ENCODE peak calls at places on chromosome 6, in seven cellular contexts. D is NCI-H1105, O is endothelial cell of umbilical vein, H is OCI-LY7, B is sigmoid colon, U is AG08395, G is dorsolateral prefrontal cortex. V is an unnamed sample.

GRCh38 chr6:345747-346388 is 45.7 kb upstream of the IRF4 start:
- DNase-seq in O (no peak), D (no peak), G (peak), B (no peak), U (no peak), H (no peak), V (no peak)

GRCh38 chr6:829646-830045 is 136.7 kb upstream of the EXOC2 start:
- DNase-seq in D (no peak), G (no peak), B (no peak), O (no peak), U (no peak), H (no peak), V (no peak)

GRCh38 chr6:154981071-154981373 is 14.1 kb upstream of the TIAM2 start:
- DNase-seq in H (no peak), O (no peak), B (no peak), G (no peak), D (no peak), U (no peak), V (peak)

GRCh38 chr6:119209452-119210205 is 131.2 kb upstream of the FAM184A start:
- DNase-seq in O (no peak), D (no peak), H (no peak), G (no peak), U (no peak), B (no peak), V (no peak)

GRCh38 chr6:120108061-120108795 is 758.7 kb upstream of the MAN1A1 start:
- DNase-seq in U (no peak), G (no peak), B (no peak), O (no peak), D (no peak), H (no peak), V (no peak)

GRCh38 chr6:158869010-158869603 is 49.9 kb upstream of the EZR start:
- DNase-seq in H (peak), G (peak), U (peak), B (no peak), O (no peak), D (peak), V (peak)

GRCh38 chr6:154842828-154843227 is 109.6 kb downstream of the SCAF8 start:
- DNase-seq in D (no peak), O (peak), U (no peak), H (no peak), G (no peak), B (no peak), V (no peak)

GRCh38 chr6:152364846-152365245 is 272.3 kb downstream of the SYNE1 start:
- DNase-seq in B (no peak), O (no peak), U (no peak), G (no peak), D (no peak), H (no peak), V (no peak)

GRCh38 chr6:154258064-154258757 is 98.4 kb downstream of the IPCEF1 start:
- DNase-seq in H (no peak), O (no peak), G (no peak), U (no peak), D (no peak), B (no peak), V (no peak)

GRCh38 chr6:110538416-110539060 is 62.1 kb upstream of the SLC22A16 start:
- DNase-seq in D (no peak), O (no peak), G (no peak), B (no peak), U (no peak), H (no peak), V (no peak)

GRCh38 chr6:80480478-80481157 is 374.1 kb downstream of the BCKDHB start:
- DNase-seq in G (no peak), U (no peak), B (no peak), O (no peak), H (no peak), D (no peak), V (no peak)

GRCh38 chr6:1094306-1094705 is 217.6 kb upstream of the FOXQ1 start:
- DNase-seq in H (no peak), B (no peak), D (no peak), G (no peak), O (no peak), U (peak), V (no peak)

GRCh38 chr6:17923401-17923863 is 64.0 kb downstream of the KIF13A start:
- DNase-seq in H (no peak), D (no peak), U (peak), B (no peak), G (no peak), O (peak), V (no peak)

GRCh38 chr6:128932061-128932460 is 49.1 kb downstream of the LAMA2 start:
- DNase-seq in B (no peak), G (no peak), O (no peak), U (peak), D (no peak), H (no peak), V (no peak)

GRCh38 chr6:67897998-67898607 is 737.0 kb upstream of the ADGRB3 start:
- DNase-seq in D (no peak), B (no peak), O (no peak), U (no peak), G (no peak), H (no peak), V (no peak)

GRCh38 chr6:24883618-24884017 is 52.1 kb downstream of the RIPOR2 start:
- DNase-seq in O (no peak), B (no peak), U (peak), D (no peak), H (peak), G (no peak), V (no peak)

GRCh38 chr6:19416811-19417210 is 420.4 kb upstream of the ID4 start:
- DNase-seq in O (no peak), B (no peak), H (no peak), U (no peak), D (no peak), G (no peak), V (no peak)

GRCh38 chr6:16243055-16243454 is 4.7 kb downstream of the GMPR start:
- DNase-seq in D (no peak), H (no peak), B (no peak), U (peak), G (no peak), O (peak), V (no peak)

GRCh38 chr6:119128252-119128912 is 49.9 kb upstream of the FAM184A start:
- DNase-seq in G (no peak), D (no peak), B (no peak), U (no peak), O (no peak), H (no peak), V (no peak)

GRCh38 chr6:154297711-154298110 is 58.9 kb downstream of the IPCEF1 start:
- DNase-seq in H (no peak), U (no peak), D (no peak), G (no peak), O (no peak), B (no peak), V (no peak)

GRCh38 chr6:33759887-33760629 is 13.4 kb upstream of the IP6K3 start:
- DNase-seq in O (no peak), D (no peak), G (no peak), H (no peak), U (no peak), B (no peak), V (no peak)

GRCh38 chr6:119148102-119148824 is 69.8 kb upstream of the FAM184A start:
- DNase-seq in U (peak), G (no peak), D (peak), O (peak), H (peak), B (no peak), V (peak)

GRCh38 chr6:36067374-36068011 is 39.9 kb downstream of the MAPK14 start:
- DNase-seq in U (no peak), H (no peak), G (no peak), D (no peak), O (peak), B (no peak), V (no peak)

GRCh38 chr6:32108094-32108627 is 977 bp downstream of the TNXB start:
- DNase-seq in O (no peak), G (no peak), B (peak), D (no peak), H (no peak), U (peak), V (peak)

GRCh38 chr6:47407295-47408281 is 70.0 kb upstream of the CD2AP start:
- DNase-seq in H (no peak), G (no peak), B (no peak), U (no peak), D (no peak), O (no peak), V (no peak)

GRCh38 chr6:43669050-43669921 is 18.3 kb downstream of the MRPS18A start:
- DNase-seq in B (peak), H (no peak), O (no peak), U (peak), G (no peak), D (no peak), V (no peak)

GRCh38 chr6:50276771-50277261 is 227.1 kb upstream of the DEFB112 start:
- DNase-seq in H (no peak), D (no peak), O (no peak), B (no peak), U (no peak), G (no peak), V (no peak)

GRCh38 chr6:121503633-121504032 is 68.2 kb downstream of the GJA1 start:
- DNase-seq in D (no peak), G (no peak), B (no peak), U (no peak), O (peak), H (no peak), V (no peak)

GRCh38 chr6:42279144-42279781 is 61.6 kb upstream of the MRPS10 start:
- DNase-seq in D (no peak), H (peak), U (peak), G (no peak), O (no peak), B (peak), V (no peak)

GRCh38 chr6:158868122-158868480 is 48.9 kb upstream of the EZR start:
- DNase-seq in D (no peak), G (no peak), B (no peak), U (no peak), H (no peak), O (no peak), V (no peak)

GRCh38 chr6:135170849-135171248 is 10.3 kb upstream of the MYB start:
- DNase-seq in O (no peak), U (no peak), D (no peak), B (no peak), G (no peak), H (no peak), V (no peak)

GRCh38 chr6:157528931-157529653 is 148.1 kb downstream of the ZDHHC14 start:
- DNase-seq in U (no peak), G (no peak), B (no peak), H (no peak), O (no peak), D (no peak), V (no peak)

GRCh38 chr6:42509765-42510164 is 54.1 kb upstream of the UBR2 start:
- DNase-seq in U (no peak), H (no peak), O (no peak), G (no peak), B (no peak), D (no peak), V (no peak)

GRCh38 chr6:113102761-113103160 is 754.4 kb upstream of the MARCKS start:
- DNase-seq in B (no peak), U (peak), G (no peak), H (no peak), D (no peak), O (peak), V (no peak)

GRCh38 chr6:145147559-145147958 is 587.8 kb downstream of the EPM2A start:
- DNase-seq in G (no peak), U (peak), B (no peak), D (no peak), O (no peak), H (no peak), V (no peak)